ENCODE peak calls at places on chromosomes 16 and 17, in seven cellular contexts. One of them, this sample, is unnamed.

GRCh38 chr16:87465306-87465705 is 27.5 kb downstream of the ZCCHC14 start:
- DNase-seq in H1: no peak
- DNase-seq in K562: peak; percentile 38
- DNase-seq in endothelial cell of umbilical vein: peak; percentile 67
- DNase-seq in GM12878: no peak
- DNase-seq in HepG2: peak; percentile 79
- DNase-seq in IMR-90: peak; percentile 82
- DNase-seq in this sample: no peak

GRCh38 chr17:75516619-75517276 is 420 bp downstream of the TSEN54 start:
- DNase-seq in H1: peak; percentile 70
- DNase-seq in K562: no peak
- DNase-seq in endothelial cell of umbilical vein: no peak
- DNase-seq in GM12878: no peak
- DNase-seq in HepG2: no peak
- DNase-seq in IMR-90: no peak
- DNase-seq in this sample: no peak

GRCh38 chr17:73231363-73231762 is 30.3 kb downstream of the CPSF4L start:
- DNase-seq in H1: no peak
- DNase-seq in K562: no peak
- DNase-seq in endothelial cell of umbilical vein: peak; percentile 41
- DNase-seq in GM12878: no peak
- DNase-seq in HepG2: no peak
- DNase-seq in IMR-90: peak; percentile 25
- DNase-seq in this sample: no peak

GRCh38 chr17:48612456-48612853 is 1.6 kb upstream of the HOXB7 start:
- DNase-seq in H1: no peak
- DNase-seq in K562: no peak
- DNase-seq in endothelial cell of umbilical vein: peak; percentile 68
- DNase-seq in GM12878: no peak
- DNase-seq in HepG2: no peak
- DNase-seq in IMR-90: peak; percentile 54
- DNase-seq in this sample: no peak

GRCh38 chr16:27245276-27246231 is 23.0 kb downstream of the NSMCE1 start:
- DNase-seq in H1: no peak
- DNase-seq in K562: peak; percentile 48
- DNase-seq in endothelial cell of umbilical vein: no peak
- DNase-seq in GM12878: no peak
- DNase-seq in HepG2: no peak
- DNase-seq in IMR-90: peak; percentile 99
- DNase-seq in this sample: no peak

GRCh38 chr17:35543856-35544255 is 6.4 kb upstream of the SLFN12L start:
- DNase-seq in H1: no peak
- DNase-seq in K562: no peak
- DNase-seq in endothelial cell of umbilical vein: peak; percentile 57
- DNase-seq in GM12878: no peak
- DNase-seq in HepG2: no peak
- DNase-seq in IMR-90: peak; percentile 11
- DNase-seq in this sample: no peak

GRCh38 chr17:73064084-73064938 is 28.2 kb downstream of the SLC39A11 start:
- DNase-seq in H1: no peak
- DNase-seq in K562: no peak
- DNase-seq in endothelial cell of umbilical vein: no peak
- DNase-seq in GM12878: no peak
- DNase-seq in HepG2: no peak
- DNase-seq in IMR-90: no peak
- DNase-seq in this sample: no peak

GRCh38 chr17:65254166-65254565 is 117.0 kb downstream of the RGS9 start:
- DNase-seq in H1: no peak
- DNase-seq in K562: no peak
- DNase-seq in endothelial cell of umbilical vein: no peak
- DNase-seq in GM12878: no peak
- DNase-seq in HepG2: peak; percentile 32
- DNase-seq in IMR-90: peak; percentile 17
- DNase-seq in this sample: no peak

GRCh38 chr16:27235938-27236245 is 32.6 kb downstream of the KDM8 start:
- DNase-seq in H1: no peak
- DNase-seq in K562: no peak
- DNase-seq in endothelial cell of umbilical vein: no peak
- DNase-seq in GM12878: no peak
- DNase-seq in HepG2: no peak
- DNase-seq in IMR-90: no peak
- DNase-seq in this sample: no peak

GRCh38 chr17:40526668-40527067 is 25.2 kb upstream of the TNS4 start:
- DNase-seq in H1: no peak
- DNase-seq in K562: no peak
- DNase-seq in endothelial cell of umbilical vein: no peak
- DNase-seq in GM12878: no peak
- DNase-seq in HepG2: no peak
- DNase-seq in IMR-90: no peak
- DNase-seq in this sample: no peak

GRCh38 chr16:66923247-66923851 is 2.0 kb downstream of the RRAD start:
- DNase-seq in H1: no peak
- DNase-seq in K562: no peak
- DNase-seq in endothelial cell of umbilical vein: no peak
- DNase-seq in GM12878: no peak
- DNase-seq in HepG2: no peak
- DNase-seq in IMR-90: peak; percentile 47
- DNase-seq in this sample: no peak

GRCh38 chr17:19482571-19482970 is 51.1 kb upstream of the SLC47A1 start:
- DNase-seq in H1: no peak
- DNase-seq in K562: no peak
- DNase-seq in endothelial cell of umbilical vein: no peak
- DNase-seq in GM12878: no peak
- DNase-seq in HepG2: no peak
- DNase-seq in IMR-90: peak; percentile 53
- DNase-seq in this sample: no peak

GRCh38 chr16:9364721-9365693 is 273.6 kb downstream of the HAPSTR1 start:
- DNase-seq in H1: peak; percentile 4
- DNase-seq in K562: no peak
- DNase-seq in endothelial cell of umbilical vein: no peak
- DNase-seq in GM12878: no peak
- DNase-seq in HepG2: peak; percentile 86
- DNase-seq in IMR-90: no peak
- DNase-seq in this sample: no peak

GRCh38 chr17:10120749-10121148 is 77.7 kb downstream of the GAS7 start:
- DNase-seq in H1: no peak
- DNase-seq in K562: no peak
- DNase-seq in endothelial cell of umbilical vein: no peak
- DNase-seq in GM12878: no peak
- DNase-seq in HepG2: no peak
- DNase-seq in IMR-90: peak; percentile 69
- DNase-seq in this sample: no peak

GRCh38 chr16:590165-590874 is 454 bp downstream of the RAB40C start:
- DNase-seq in H1: no peak
- DNase-seq in K562: peak; percentile 40
- DNase-seq in endothelial cell of umbilical vein: peak; percentile 55
- DNase-seq in GM12878: no peak
- DNase-seq in HepG2: no peak
- DNase-seq in IMR-90: peak; percentile 47
- DNase-seq in this sample: no peak

GRCh38 chr17:50268632-50269287 is 5.5 kb upstream of the TMEM92 start:
- DNase-seq in H1: peak; percentile 34
- DNase-seq in K562: no peak
- DNase-seq in endothelial cell of umbilical vein: peak; percentile 49
- DNase-seq in GM12878: no peak
- DNase-seq in HepG2: no peak
- DNase-seq in IMR-90: peak; percentile 51
- DNase-seq in this sample: no peak

GRCh38 chr16:20897253-20897896 is 2.8 kb downstream of the DCUN1D3 start:
- DNase-seq in H1: no peak
- DNase-seq in K562: no peak
- DNase-seq in endothelial cell of umbilical vein: no peak
- DNase-seq in GM12878: no peak
- DNase-seq in HepG2: peak; percentile 36
- DNase-seq in IMR-90: peak; percentile 71
- DNase-seq in this sample: no peak

GRCh38 chr17:42849451-42850157 is 1.4 kb upstream of the AOC3 start:
- DNase-seq in H1: no peak
- DNase-seq in K562: peak; percentile 60
- DNase-seq in endothelial cell of umbilical vein: no peak
- DNase-seq in GM12878: no peak
- DNase-seq in HepG2: no peak
- DNase-seq in IMR-90: no peak
- DNase-seq in this sample: no peak
- H3K4me1 ChIP-seq in H1: no peaks in the 10 kb centered on the region
- H3K4me1 ChIP-seq in K562: peaks cover 12% of the 10 kb centered on the region
- H3K4me1 ChIP-seq in endothelial cell of umbilical vein: no peaks in the 10 kb centered on the region
- H3K4me1 ChIP-seq in GM12878: no peaks in the 10 kb centered on the region
- H3K4me1 ChIP-seq in HepG2: peaks cover 62% of the 10 kb centered on the region
- H3K4me1 ChIP-seq in IMR-90: peaks cover 4% of the 10 kb centered on the region
- H3K4me1 ChIP-seq in this sample: no peaks in the 10 kb centered on the region

DNA sequence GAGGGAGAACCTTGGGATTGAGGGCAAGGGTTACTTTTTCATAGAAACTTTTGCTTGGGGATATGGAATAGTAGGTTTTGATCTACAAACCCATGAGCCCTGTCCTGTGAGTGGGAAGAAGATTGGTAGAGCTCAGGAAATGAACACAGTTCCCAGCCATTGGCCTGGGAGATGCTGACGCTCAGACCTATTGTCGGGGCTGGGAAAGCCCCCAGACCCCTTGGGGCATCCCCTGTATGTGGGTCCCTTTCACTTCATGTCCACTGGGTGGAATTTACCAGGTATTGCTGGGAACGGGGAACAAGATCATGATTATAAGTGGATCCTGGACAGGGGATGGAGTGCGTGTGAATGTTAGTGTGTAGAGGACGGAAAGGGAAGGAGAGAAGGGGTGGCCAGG is 19.0 kb downstream of the MSI2 start:
- DNase-seq in H1: no peak
- DNase-seq in K562: no peak
- DNase-seq in endothelial cell of umbilical vein: no peak
- DNase-seq in GM12878: no peak
- DNase-seq in HepG2: no peak
- DNase-seq in IMR-90: no peak
- DNase-seq in this sample: no peak
- H4K20me1 ChIP-seq in H1: peaks cover 21% of the 10 kb centered on the region
- H4K20me1 ChIP-seq in K562: peaks cover 5% of the 10 kb centered on the region
- H4K20me1 ChIP-seq in endothelial cell of umbilical vein: no peaks in the 10 kb centered on the region
- H4K20me1 ChIP-seq in GM12878: no peaks in the 10 kb centered on the region
- H4K20me1 ChIP-seq in HepG2: peaks cover 6% of the 10 kb centered on the region
- H4K20me1 ChIP-seq in IMR-90: no peaks in the 10 kb centered on the region
- H4K20me1 ChIP-seq in this sample: no peaks in the 10 kb centered on the region

DNA sequence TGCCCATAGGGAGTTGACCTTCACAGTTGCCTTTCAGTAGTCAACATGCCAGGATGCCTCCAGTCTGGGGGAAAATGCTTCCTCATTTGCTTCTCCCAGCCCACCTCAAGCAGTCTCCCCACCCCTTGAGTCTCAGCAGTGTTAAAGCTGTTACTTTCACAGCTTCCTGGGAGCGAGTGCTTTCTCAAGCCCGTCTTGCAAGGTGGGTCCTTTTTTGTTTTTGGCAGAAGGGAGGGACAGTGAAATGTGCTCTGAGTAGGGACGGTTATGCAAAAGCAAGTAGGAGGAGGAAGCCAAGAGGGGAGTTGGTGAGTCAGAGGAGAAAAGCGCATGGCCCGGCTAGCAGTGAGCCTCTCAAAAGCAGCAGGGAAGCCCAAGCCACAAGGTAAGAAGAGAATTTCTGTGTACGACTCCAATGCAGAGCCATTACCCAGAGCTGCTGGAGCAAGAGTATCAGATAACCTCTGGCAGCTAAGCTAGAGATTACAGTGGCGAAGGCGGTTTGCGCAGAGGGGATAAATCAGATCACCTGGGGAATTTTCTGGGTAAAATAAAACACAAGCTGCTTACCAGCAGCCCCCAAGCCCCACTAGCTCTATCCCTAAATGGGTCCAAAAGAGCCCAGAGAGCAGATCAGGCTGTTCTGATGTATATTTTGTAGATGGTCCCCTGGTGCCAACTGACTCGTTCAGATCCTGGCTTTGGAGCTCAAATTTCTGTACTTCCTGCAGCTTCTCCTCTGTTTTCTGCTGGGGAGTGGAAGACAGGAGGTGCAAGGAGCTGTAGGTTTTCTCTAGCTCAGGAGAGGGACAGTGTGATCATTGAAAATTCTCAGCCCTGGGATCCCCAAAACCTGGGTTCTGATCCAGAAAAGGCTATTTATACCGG is at the start of gene CHST4:
- DNase-seq in H1: peak; percentile 66
- DNase-seq in K562: no peak
- DNase-seq in endothelial cell of umbilical vein: no peak
- DNase-seq in GM12878: no peak
- DNase-seq in HepG2: no peak
- DNase-seq in IMR-90: peak; percentile 57
- DNase-seq in this sample: no peak
- TF ChIP-seq POLR2A in H1: peak; percentile 68
- TF ChIP-seq POLR2A in K562: no peak
- TF ChIP-seq POLR2A in endothelial cell of umbilical vein: no peak
- TF ChIP-seq POLR2A in GM12878: no peak
- TF ChIP-seq POLR2A in HepG2: no peak
- TF ChIP-seq POLR2A in IMR-90: no peak
- TF ChIP-seq POLR2A in this sample: no peak

GRCh38 chr16:5965321-5965720 is 867.7 kb upstream of the EEF2KMT start:
- DNase-seq in H1: no peak
- DNase-seq in K562: no peak
- DNase-seq in endothelial cell of umbilical vein: no peak
- DNase-seq in GM12878: no peak
- DNase-seq in HepG2: no peak
- DNase-seq in IMR-90: no peak
- DNase-seq in this sample: no peak
- H3K4me1 ChIP-seq in H1: no peaks in the 10 kb centered on the region
- H3K4me1 ChIP-seq in K562: no peaks in the 10 kb centered on the region
- H3K4me1 ChIP-seq in endothelial cell of umbilical vein: no peaks in the 10 kb centered on the region
- H3K4me1 ChIP-seq in GM12878: no peaks in the 10 kb centered on the region
- H3K4me1 ChIP-seq in HepG2: no peaks in the 10 kb centered on the region
- H3K4me1 ChIP-seq in IMR-90: no peaks in the 10 kb centered on the region
- H3K4me1 ChIP-seq in this sample: no peaks in the 10 kb centered on the region

DNA sequence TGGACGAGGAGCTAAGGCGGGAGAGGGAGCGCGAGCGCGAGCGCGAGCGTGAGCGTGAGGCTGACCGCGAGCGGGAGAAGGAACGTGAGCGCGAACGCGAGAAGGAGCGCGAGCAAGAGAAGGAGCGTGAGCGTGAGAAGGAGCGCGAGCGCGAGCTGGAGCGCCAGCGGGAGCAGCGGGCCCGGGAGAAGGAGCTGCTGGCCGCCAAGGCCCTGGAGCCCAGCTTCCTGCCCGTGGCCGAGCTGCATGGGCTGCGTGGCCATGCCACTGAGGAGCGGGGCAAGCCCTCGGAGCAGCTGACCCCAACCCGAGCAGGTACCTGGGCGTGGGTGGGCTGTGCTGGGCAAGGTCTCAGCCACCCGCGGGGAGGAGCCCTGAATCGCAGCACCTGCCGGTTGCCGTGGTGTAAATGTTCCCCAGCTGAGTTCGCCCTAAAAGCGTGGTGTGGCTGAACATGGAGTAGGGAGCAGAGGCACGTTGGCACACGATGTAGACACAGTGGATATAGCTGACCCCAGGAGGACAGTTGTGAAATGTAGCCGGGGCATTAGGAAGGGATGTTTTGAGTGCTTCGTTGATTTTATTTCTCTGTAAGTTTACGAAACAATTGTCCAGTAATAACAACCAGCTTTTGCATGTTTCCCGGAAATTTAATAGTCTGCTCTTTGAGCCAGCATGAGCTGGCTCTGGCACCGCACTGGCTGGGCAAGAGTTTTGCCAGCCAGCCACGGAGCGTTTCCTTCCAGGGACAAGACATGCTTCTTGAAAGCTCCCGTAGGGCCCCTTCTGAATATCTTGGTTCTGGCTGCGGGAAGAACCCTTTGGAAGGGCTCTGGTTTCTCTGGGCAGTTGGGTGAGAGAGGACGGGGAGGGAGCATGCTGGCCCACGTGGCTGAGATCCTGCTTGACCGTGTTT is 32.1 kb downstream of the GINS2 start:
- DNase-seq in H1: no peak
- DNase-seq in K562: no peak
- DNase-seq in endothelial cell of umbilical vein: no peak
- DNase-seq in GM12878: no peak
- DNase-seq in HepG2: no peak
- DNase-seq in IMR-90: no peak
- DNase-seq in this sample: no peak
- H4K20me1 ChIP-seq in H1: peaks cover 32% of the 10 kb centered on the region
- H4K20me1 ChIP-seq in K562: peaks cover 56% of the 10 kb centered on the region
- H4K20me1 ChIP-seq in endothelial cell of umbilical vein: no peaks in the 10 kb centered on the region
- H4K20me1 ChIP-seq in GM12878: no peaks in the 10 kb centered on the region
- H4K20me1 ChIP-seq in HepG2: peaks cover 35% of the 10 kb centered on the region
- H4K20me1 ChIP-seq in IMR-90: peaks cover 44% of the 10 kb centered on the region
- H4K20me1 ChIP-seq in this sample: peaks cover 4% of the 10 kb centered on the region

This sample was measured in HCT116.